ENCODE peak calls at places on chromosomes 1 and 21, in six cellular contexts. T is neural progenitor cell, O is hepatocyte, J is neuronal stem cell, S is GM23248, F is fibroblast of lung. H is an unnamed sample.

GRCh38 chr1:193408782-193409293 is 222.4 kb upstream of the B3GALT2 start:
- DNase-seq in O (peak), J (no peak), T (peak), S (peak), F (peak), H (peak)

GRCh38 chr1:234765181-234765580 is 155.2 kb upstream of the IRF2BP2 start:
- DNase-seq in F (no peak), T (no peak), S (no peak), O (no peak), J (no peak), H (no peak)

GRCh38 chr21:26887241-26887640 is 42.0 kb upstream of the ADAMTS1 start:
- DNase-seq in O (no peak), S (peak), T (no peak), J (no peak), F (peak), H (peak)

GRCh38 chr1:4529579-4530445 is 124.6 kb upstream of the AJAP1 start:
- DNase-seq in T (peak), J (no peak), S (no peak), O (no peak), F (no peak), H (no peak)

GRCh38 chr1:20896824-20897223 is 109.7 kb upstream of the HP1BP3 start:
- DNase-seq in F (peak), S (peak), J (no peak), T (no peak), O (peak), H (peak)

GRCh38 chr1:207698822-207699483 is 52.9 kb upstream of the CD46 start:
- DNase-seq in S (peak), T (peak), O (peak), F (peak), J (peak), H (peak)

GRCh38 chr1:226809785-226810571 is 60.4 kb upstream of the PSEN2 start:
- DNase-seq in O (no peak), F (no peak), J (no peak), T (no peak), S (peak), H (peak)

GRCh38 chr1:169809370-169810095 is 14.8 kb upstream of the METTL18 start:
- DNase-seq in F (peak), S (peak), J (no peak), T (peak), O (peak), H (no peak)

GRCh38 chr1:9588551-9589143 is at the start of gene TMEM201:
- DNase-seq in T (peak), S (peak), J (peak), O (peak), F (peak), H (peak)

GRCh38 chr1:115115521-115116161 is 26.3 kb upstream of the TSPAN2 start:
- DNase-seq in J (no peak), T (no peak), F (no peak), S (peak), O (no peak), H (no peak)

GRCh38 chr1:175129997-175130648 is 62.5 kb downstream of the KIAA0040 start:
- DNase-seq in J (peak), F (no peak), T (peak), O (no peak), S (no peak), H (no peak)

GRCh38 chr1:20069932-20070331 is at the start of gene PLA2G5:
- DNase-seq in F (peak), J (no peak), O (no peak), T (peak), S (peak), H (peak)

GRCh38 chr1:6003568-6004411 is 11.6 kb upstream of the NPHP4 start:
- DNase-seq in F (no peak), T (peak), O (no peak), J (peak), S (no peak), H (no peak)

GRCh38 chr21:31957631-31958030 is 84.8 kb downstream of the HUNK start:
- DNase-seq in O (no peak), T (no peak), F (no peak), J (no peak), S (no peak), H (no peak)

GRCh38 chr1:151721788-151722510 is 627 bp downstream of the RIIAD1 start:
- DNase-seq in J (no peak), O (no peak), T (no peak), F (no peak), S (no peak), H (no peak)

GRCh38 chr1:169024800-169025253 is 81.7 kb upstream of the ATP1B1 start:
- DNase-seq in F (no peak), J (no peak), T (no peak), O (no peak), S (no peak), H (no peak)

GRCh38 chr1:30523055-30524020 is 200.0 kb downstream of the MATN1 start:
- DNase-seq in O (no peak), T (no peak), S (peak), F (peak), J (no peak), H (peak)

GRCh38 chr1:62832276-62832675 is 48.3 kb downstream of the ATG4C start:
- DNase-seq in F (no peak), O (no peak), J (no peak), T (no peak), S (no peak), H (no peak)

GRCh38 chr1:246117066-246117791 is 389.9 kb downstream of the SMYD3 start:
- DNase-seq in J (no peak), F (peak), T (peak), S (peak), O (peak), H (peak)

GRCh38 chr1:167453156-167453555 is 65.2 kb downstream of the CD247 start:
- DNase-seq in F (no peak), O (peak), J (no peak), T (peak), S (no peak), H (no peak)

GRCh38 chr1:48216941-48217340 is 5.6 kb upstream of the SLC5A9 start:
- DNase-seq in S (no peak), O (no peak), F (no peak), J (no peak), T (no peak), H (no peak)

GRCh38 chr1:21185221-21185731 is 8.6 kb upstream of the EIF4G3 start:
- DNase-seq in J (no peak), O (no peak), T (no peak), S (no peak), F (no peak), H (no peak)

GRCh38 chr1:18263547-18264130 is 156.0 kb downstream of the IGSF21 start:
- DNase-seq in O (no peak), S (no peak), J (no peak), T (no peak), F (no peak), H (no peak)

GRCh38 chr21:32073593-32073992 is 200.8 kb downstream of the HUNK start:
- DNase-seq in S (no peak), J (no peak), O (no peak), F (no peak), T (no peak), H (no peak)

GRCh38 chr21:16418211-16418610 is 688.4 kb downstream of the USP25 start:
- DNase-seq in S (peak), J (no peak), T (no peak), O (no peak), F (peak), H (peak)
- H3K4me2 ChIP-seq in S (peak), J (no peak), T (no peak), O (no peak), F (no peak), H (peak)

DNA sequence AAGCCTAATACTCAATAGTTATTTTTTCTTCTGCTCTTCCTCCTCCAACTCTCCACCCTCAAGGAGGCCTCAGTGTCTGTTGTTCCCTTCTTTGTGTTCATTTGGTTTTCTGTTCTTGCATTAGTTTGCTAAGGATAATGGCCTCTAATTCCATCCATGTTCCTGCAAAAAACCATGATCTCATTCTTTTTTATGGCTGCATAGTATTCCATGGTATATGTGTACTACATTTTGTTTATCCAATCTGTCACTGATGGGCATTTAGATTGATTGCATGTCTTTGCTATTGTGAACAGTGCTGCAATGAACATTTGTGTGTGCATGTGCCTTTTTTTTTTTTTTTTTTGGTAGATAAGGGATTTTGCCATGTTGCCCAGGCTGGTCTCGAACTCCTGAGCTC is 6.7 kb downstream of the CENPF start:
- DNase-seq in T (no peak), J (no peak), F (no peak), S (no peak), O (no peak), H (no peak)
- H3K4me2 ChIP-seq in T (no peak), J (no peak), F (no peak), S (no peak), O (no peak), H (no peak)

GRCh38 chr1:214377886-214378285 is 96.9 kb downstream of the SMYD2 start:
- DNase-seq in S (peak), O (no peak), J (no peak), F (peak), T (no peak), H (peak)
- H3K4me2 ChIP-seq in S (no peak), O (peak), J (no peak), F (peak), T (no peak), H (peak)

GRCh38 chr1:228043281-228043845 is 36.6 kb downstream of the WNT3A start:
- DNase-seq in F (no peak), J (no peak), S (peak), T (no peak), O (no peak), H (no peak)

GRCh38 chr1:228044961-228045360 is 37.5 kb upstream of the ARF1 start:
- DNase-seq in O (no peak), F (no peak), S (peak), J (no peak), T (no peak), H (no peak)

GRCh38 chr1:228039986-228040385 is 33.2 kb downstream of the WNT3A start:
- DNase-seq in F (no peak), O (no peak), J (no peak), T (no peak), S (no peak), H (no peak)

GRCh38 chr1:228041316-228041715 is 34.5 kb downstream of the WNT3A start:
- DNase-seq in S (no peak), J (no peak), T (no peak), F (no peak), O (no peak), H (no peak)

DNA sequence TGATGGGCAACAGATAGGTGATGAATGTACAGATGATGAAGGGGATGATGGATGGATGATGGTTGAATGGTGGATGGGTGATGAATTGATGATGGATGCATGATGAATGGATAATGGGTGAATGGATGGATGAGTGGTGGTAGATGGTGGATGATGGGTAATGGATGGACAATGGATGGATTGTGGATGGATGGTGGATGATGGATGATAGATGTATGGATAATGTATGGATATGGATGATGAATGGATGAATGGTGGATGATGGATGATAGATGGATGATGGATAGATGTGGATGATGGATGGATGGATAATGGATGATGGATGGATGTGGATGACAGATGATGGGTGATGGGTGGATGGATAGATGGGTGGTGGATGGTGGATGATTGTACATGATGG is 35.7 kb downstream of the WNT3A start:
- DNase-seq in T (no peak), O (no peak), S (no peak), F (no peak), J (no peak), H (no peak)
- H3K4me2 ChIP-seq in T (no peak), O (no peak), S (no peak), F (no peak), J (no peak), H (no peak)

GRCh38 chr1:183349201-183349711 is 68.9 kb downstream of the NMNAT2 start:
- DNase-seq in J (no peak), T (peak), O (peak), S (peak), F (peak), H (peak)

GRCh38 chr1:183355181-183355580 is 63.0 kb downstream of the NMNAT2 start:
- DNase-seq in T (no peak), F (no peak), O (no peak), J (no peak), S (no peak), H (no peak)

GRCh38 chr1:183356534-183357182 is 61.5 kb downstream of the NMNAT2 start:
- DNase-seq in J (no peak), O (no peak), T (no peak), S (no peak), F (no peak), H (no peak)

GRCh38 chr1:183355797-183356196 is 62.4 kb downstream of the NMNAT2 start:
- DNase-seq in S (no peak), F (no peak), T (no peak), O (no peak), J (no peak), H (no peak)

DNA sequence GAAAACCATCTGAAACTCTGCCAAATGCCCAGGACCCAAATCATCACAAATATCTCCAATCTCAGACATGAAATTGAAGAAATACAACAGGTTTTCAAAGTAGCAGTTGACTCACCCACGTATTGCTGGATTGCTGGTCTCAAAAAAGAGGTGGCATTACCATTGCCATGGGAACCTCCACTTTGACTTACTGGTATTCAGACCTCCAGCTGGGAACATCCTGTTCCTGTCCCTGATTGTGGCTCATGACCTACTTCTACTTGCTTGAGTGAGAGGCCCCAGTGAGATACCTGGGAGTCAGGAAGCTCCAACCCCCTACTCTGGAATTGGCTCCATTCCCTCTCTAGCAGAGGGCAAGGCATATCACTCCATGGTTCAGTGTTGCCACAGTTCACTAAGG is 64.6 kb downstream of the NMNAT2 start:
- DNase-seq in S (no peak), J (no peak), F (no peak), O (no peak), T (no peak), H (no peak)
- H3K4me2 ChIP-seq in S (no peak), J (no peak), F (no peak), O (no peak), T (no peak), H (no peak)

GRCh38 chr1:22414244-22414751 is 37.4 kb upstream of the ZBTB40 start:
- DNase-seq in O (peak), S (no peak), J (no peak), T (no peak), F (peak), H (no peak)

GRCh38 chr1:22410928-22411495 is 40.6 kb upstream of the ZBTB40 start:
- DNase-seq in S (no peak), J (no peak), F (no peak), T (no peak), O (peak), H (no peak)

GRCh38 chr1:22413799-22414198 is 37.9 kb upstream of the ZBTB40 start:
- DNase-seq in S (no peak), T (no peak), F (no peak), J (no peak), O (no peak), H (no peak)

GRCh38 chr1:22411589-22411988 is 40.1 kb upstream of the ZBTB40 start:
- DNase-seq in S (no peak), O (no peak), J (no peak), T (no peak), F (no peak), H (no peak)

GRCh38 chr1:22412932-22413727 is 38.5 kb upstream of the ZBTB40 start:
- DNase-seq in T (no peak), F (peak), S (peak), J (no peak), O (peak), H (no peak)
- H3K4me2 ChIP-seq in T (no peak), F (no peak), S (no peak), J (no peak), O (no peak), H (no peak)

H was measured in astrocyte.